ENCODE peak calls at places on chromosomes 16 and 17, in eight cellular contexts. H, X, Y, R, K, L, Z and V are unnamed samples.

GRCh38 chr17:29138184-29138955 is 41.8 kb downstream of the MYO18A start:
- DNase-seq in Z (no peak), Y (no peak), X (no peak), L (no peak), R (no peak), H (no peak), K (no peak), V (peak; percentile 46)

GRCh38 chr16:25747160-25747758 is 55.5 kb downstream of the HS3ST4 start:
- DNase-seq in L (no peak), X (peak; percentile 28), Z (no peak), Y (no peak), H (no peak), R (peak; percentile 71), K (no peak), V (no peak)

GRCh38 chr17:42027961-42028790 is 8.3 kb downstream of the NKIRAS2 start:
- DNase-seq in R (peak; percentile 71), Y (no peak), H (no peak), K (peak; percentile 70), X (peak; percentile 53), L (no peak), Z (no peak), V (no peak)

GRCh38 chr17:10879110-10879509 is 41.2 kb upstream of the PIRT start:
- DNase-seq in X (peak; percentile 22), R (peak; percentile 73), Z (no peak), H (no peak), Y (no peak), K (no peak), L (no peak), V (peak; percentile 0)

GRCh38 chr16:13911306-13911705 is 8.6 kb upstream of the ERCC4 start:
- DNase-seq in Z (no peak), K (no peak), R (no peak), H (no peak), X (no peak), Y (no peak), L (no peak), V (no peak)

GRCh38 chr16:72168365-72168764 is 3.6 kb downstream of the PMFBP1 start:
- DNase-seq in H (no peak), K (no peak), Z (no peak), L (no peak), Y (no peak), X (no peak), R (no peak), V (no peak)

GRCh38 chr16:73107371-73107770 is 59.4 kb upstream of the ZFHX3 start:
- DNase-seq in Z (no peak), L (no peak), K (no peak), Y (no peak), X (no peak), H (no peak), R (no peak), V (no peak)

GRCh38 chr16:72099377-72099818 is 5.8 kb downstream of the DHX38 start:
- DNase-seq in L (peak; percentile 68), K (peak; percentile 87), Z (no peak), H (no peak), Y (no peak), R (peak; percentile 76), X (no peak), V (peak; percentile 54)

GRCh38 chr16:8127096-8127495 is 463.2 kb downstream of the TMEM114 start:
- DNase-seq in Z (no peak), X (no peak), K (no peak), Y (no peak), L (no peak), R (no peak), H (no peak), V (no peak)

GRCh38 chr17:60134396-60135159 is 15.2 kb upstream of the CA4 start:
- DNase-seq in Z (no peak), X (no peak), L (peak; percentile 62), R (no peak), Y (no peak), K (no peak), H (no peak), V (no peak)

GRCh38 chr17:10205549-10206185 is 7.3 kb upstream of the GAS7 start:
- DNase-seq in H (no peak), R (no peak), K (no peak), L (no peak), Y (no peak), Z (no peak), X (no peak), V (peak; percentile 24)

GRCh38 chr17:81054881-81055370 is 20.0 kb downstream of the BAIAP2 start:
- DNase-seq in L (no peak), X (no peak), K (no peak), R (no peak), H (no peak), Y (no peak), Z (no peak), V (no peak)

GRCh38 chr16:3121843-3122467 is 9.6 kb downstream of the ZNF205 start:
- DNase-seq in X (no peak), K (no peak), R (no peak), L (no peak), Z (no peak), H (no peak), Y (no peak), V (no peak)

GRCh38 chr17:38590988-38591758 is 14.6 kb downstream of the SRCIN1 start:
- DNase-seq in R (peak; percentile 24), K (no peak), Y (no peak), X (peak; percentile 67), H (peak; percentile 76), Z (no peak), L (no peak), V (peak; percentile 31)

GRCh38 chr17:39170558-39170957 is 4.6 kb upstream of the ARL5C start:
- DNase-seq in L (no peak), R (no peak), X (no peak), Z (no peak), Y (no peak), K (no peak), H (no peak), V (no peak)

GRCh38 chr17:7404737-7405412 is 978 bp upstream of the TMEM256 start:
- DNase-seq in L (peak; percentile 32), K (peak; percentile 56), R (peak; percentile 90), H (peak; percentile 46), X (peak; percentile 72), Y (no peak), Z (no peak), V (no peak)

GRCh38 chr16:8848939-8849391 is 19.8 kb downstream of the CARHSP1 start:
- DNase-seq in Y (no peak), Z (no peak), H (no peak), K (peak; percentile 56), R (no peak), L (peak; percentile 77), X (no peak), V (peak; percentile 67)

GRCh38 chr17:1173456-1174370 is 6.1 kb downstream of the ABR start:
- DNase-seq in H (no peak), Z (no peak), X (no peak), L (no peak), Y (no peak), K (no peak), R (no peak), V (no peak)

GRCh38 chr16:77660311-77660710 is 62.0 kb upstream of the NUDT7 start:
- DNase-seq in L (peak; percentile 40), K (peak; percentile 33), Y (no peak), H (no peak), X (no peak), Z (no peak), R (peak; percentile 62), V (peak; percentile 25)

GRCh38 chr16:66416136-66416535 is 11.0 kb upstream of the BEAN1 start:
- DNase-seq in Y (no peak), X (no peak), Z (no peak), K (no peak), H (no peak), R (no peak), L (no peak), V (no peak)

GRCh38 chr16:70749681-70750601 is 51.0 kb downstream of the VAC14 start:
- DNase-seq in X (no peak), H (no peak), Z (peak; percentile 69), Y (no peak), L (no peak), K (no peak), R (peak; percentile 65), V (no peak)

GRCh38 chr16:84726079-84726669 is 26.4 kb downstream of the USP10 start:
- DNase-seq in R (peak; percentile 90), Z (peak; percentile 93), L (peak; percentile 82), H (peak; percentile 87), K (peak; percentile 58), Y (no peak), X (peak; percentile 89), V (peak; percentile 67)

GRCh38 chr16:84725481-84726078 is 25.8 kb downstream of the USP10 start:
- DNase-seq in H (no peak), K (no peak), X (no peak), Y (no peak), R (no peak), L (no peak), Z (no peak), V (no peak)

GRCh38 chr16:84724619-84725307 is 25.0 kb downstream of the USP10 start:
- DNase-seq in L (no peak), X (no peak), Y (no peak), Z (peak; percentile 42), K (no peak), R (no peak), H (no peak), V (no peak)

GRCh38 chr16:84728853-84729424 is 29.1 kb downstream of the USP10 start:
- DNase-seq in H (no peak), Y (no peak), X (no peak), L (no peak), R (no peak), K (no peak), Z (no peak), V (no peak)

GRCh38 chr16:84726670-84727467 is 27.1 kb downstream of the USP10 start:
- DNase-seq in L (no peak), X (peak; percentile 31), Y (no peak), H (no peak), R (no peak), Z (no peak), K (no peak), V (no peak)
- H3K4me3 ChIP-seq in L (no peak overlapping the region), X (no peak overlapping the region), Y (no peak overlapping the region), H (no peak overlapping the region), R (no peak overlapping the region), Z (no peak overlapping the region), K (peak overlapping the region; percentile 20), V (no peak overlapping the region)

GRCh38 chr16:54932737-54933254 is 2.1 kb downstream of the IRX5 start:
- DNase-seq in H (no peak), L (no peak), Y (no peak), Z (no peak), R (peak; percentile 70), K (no peak), X (no peak), V (no peak)
- H3K4me3 ChIP-seq in H (peak overlapping the region; percentile 95), L (no peak overlapping the region), Y (peak overlapping the region; percentile 91), Z (no peak overlapping the region), R (peak overlapping the region; percentile 79), K (no peak overlapping the region), X (no peak overlapping the region), V (peak overlapping the region; percentile 77)

GRCh38 chr17:74394977-74395376 is 27.7 kb downstream of the GPR142 start:
- DNase-seq in R (no peak), H (peak; percentile 27), Y (no peak), K (no peak), Z (no peak), L (no peak), X (no peak), V (no peak)
- H3K4me3 ChIP-seq in R (no peak overlapping the region), H (no peak overlapping the region), Y (no peak overlapping the region), K (no peak overlapping the region), Z (no peak overlapping the region), L (no peak overlapping the region), X (no peak overlapping the region), V (no peak overlapping the region)

GRCh38 chr17:47229535-47230443 is 20.6 kb downstream of the MYL4 start:
- DNase-seq in K (peak; percentile 96), X (peak; percentile 84), Z (peak; percentile 88), Y (peak; percentile 38), L (peak; percentile 94), R (peak; percentile 92), H (peak; percentile 88), V (peak; percentile 91)
- H3K4me3 ChIP-seq in K (peak overlapping the region; percentile 15), X (peak overlapping the region; percentile 54), Z (peak overlapping the region; percentile 21), Y (no peak overlapping the region), L (peak overlapping the region; percentile 24), R (no peak overlapping the region), H (peak overlapping the region; percentile 55), V (no peak overlapping the region)